ENCODE peak calls at places on chromosomes 4 and X, in five cellular contexts. G is left ventricle myocardium inferior, F is epithelial cell of esophagus, X is AG10803, Y is NCI-H2081. J is an unnamed sample.

GRCh38 chr4:40525811-40526598 is 103.7 kb downstream of the RBM47 start:
- DNase-seq in Y (no peak), F (peak; percentile 82), G (no peak), X (peak; percentile 92), J (peak; percentile 90)

GRCh38 chr4:9765091-9765490 is 16.3 kb upstream of the DRD5 start:
- DNase-seq in F (peak; percentile 48), X (peak; percentile 1), Y (no peak), G (no peak), J (peak; percentile 12)

GRCh38 chr4:120088507-120088906 is 21.9 kb upstream of the MAD2L1 start:
- DNase-seq in X (no peak), G (no peak), F (peak; percentile 7), Y (no peak), J (no peak)

GRCh38 chrX:133749370-133749769 is 236.0 kb downstream of the GPC3 start:
- DNase-seq in X (no peak), Y (no peak), F (no peak), G (no peak), J (peak; percentile 5)

GRCh38 chr4:10569491-10569890 is 112.3 kb upstream of the ZNF518B start:
- DNase-seq in F (no peak), G (no peak), Y (no peak), X (no peak), J (no peak)

GRCh38 chr4:91837608-91838029 is 466.1 kb upstream of the GRID2 start:
- DNase-seq in F (peak; percentile 66), G (no peak), Y (no peak), X (no peak), J (no peak)

GRCh38 chr4:117957570-117957969 is 76.7 kb upstream of the NDST3 start:
- DNase-seq in G (no peak), F (no peak), Y (no peak), X (no peak), J (no peak)

GRCh38 chr4:64272432-64272831 is 136.8 kb downstream of the TECRL start:
- DNase-seq in G (peak; percentile 22), Y (no peak), X (no peak), F (no peak), J (no peak)

GRCh38 chr4:11106769-11107168 is 321.9 kb downstream of the HS3ST1 start:
- DNase-seq in Y (no peak), X (no peak), F (peak; percentile 44), G (no peak), J (no peak)

GRCh38 chrX:6460893-6461490 is 73.9 kb downstream of the VCX3A start:
- DNase-seq in F (no peak), X (no peak), Y (no peak), G (no peak), J (no peak)

GRCh38 chr4:115058533-115058932 is 54.9 kb downstream of the NDST4 start:
- DNase-seq in Y (no peak), G (no peak), F (no peak), X (no peak), J (no peak)

GRCh38 chr4:8698341-8699062 is 105.9 kb downstream of the CPZ start:
- DNase-seq in X (no peak), G (no peak), Y (no peak), F (no peak), J (no peak)

GRCh38 chr4:8904666-8905065 is 33.0 kb upstream of the HMX1 start:
- DNase-seq in F (no peak), G (no peak), Y (no peak), X (no peak), J (no peak)

GRCh38 chr4:121714548-121714947 is 17.8 kb upstream of the ANXA5 start:
- DNase-seq in G (no peak), Y (no peak), X (no peak), F (no peak), J (no peak)

GRCh38 chrX:151631822-151632221 is 63.4 kb upstream of the PRRG3 start:
- DNase-seq in X (no peak), G (no peak), Y (no peak), F (no peak), J (no peak)

GRCh38 chr4:122576261-122577188 is 44.3 kb downstream of the IL21 start:
- DNase-seq in G (no peak), X (peak; percentile 45), Y (peak; percentile 22), F (peak; percentile 62), J (peak; percentile 63)

GRCh38 chrX:21972721-21973120 is 32.2 kb downstream of the SMS start:
- DNase-seq in F (peak; percentile 77), Y (no peak), G (no peak), X (peak; percentile 71), J (peak; percentile 85)

GRCh38 chr4:169658970-169659735 is 38.8 kb downstream of the CLCN3 start:
- DNase-seq in Y (no peak), F (peak; percentile 8), G (no peak), X (no peak), J (no peak)

GRCh38 chrX:68175569-68175968 is 257.7 kb downstream of the OPHN1 start:
- DNase-seq in X (peak; percentile 64), F (peak; percentile 25), Y (no peak), G (no peak), J (peak; percentile 66)

GRCh38 chrX:9458516-9459078 is 6.3 kb upstream of the TBL1X start:
- DNase-seq in X (no peak), F (no peak), Y (no peak), G (no peak), J (no peak)

GRCh38 chr4:92969650-92970370 is 666.0 kb downstream of the GRID2 start:
- DNase-seq in G (no peak), F (peak; percentile 91), Y (no peak), X (peak; percentile 86), J (peak; percentile 71)

GRCh38 chr4:147103403-147103946 is 157.8 kb upstream of the TTC29 start:
- DNase-seq in Y (no peak), F (peak; percentile 94), X (peak; percentile 97), G (no peak), J (peak; percentile 99)

GRCh38 chr4:85127653-85128052 is 161.2 kb upstream of the WDFY3 start:
- DNase-seq in X (peak; percentile 16), F (peak; percentile 56), G (no peak), Y (no peak), J (peak; percentile 28)

GRCh38 chrX:136353519-136354095 is 52.8 kb downstream of the ADGRG4 start:
- DNase-seq in G (no peak), Y (no peak), F (peak; percentile 93), X (no peak), J (peak; percentile 33)

GRCh38 chr4:1278336-1278670 is 11.4 kb upstream of the MAEA start:
- DNase-seq in Y (no peak), G (no peak), X (no peak), F (peak; percentile 58), J (peak; percentile 9)

GRCh38 chrX:153969904-153970397 is 1.7 kb downstream of the HCFC1 start:
- DNase-seq in Y (no peak), G (no peak), X (peak; percentile 23), F (no peak), J (peak; percentile 53)

GRCh38 chr4:6893449-6894085 is 16.1 kb upstream of the TBC1D14 start:
- DNase-seq in X (peak; percentile 46), F (no peak), G (no peak), Y (no peak), J (peak; percentile 51)

GRCh38 chr4:100569196-100569595 is 51.4 kb upstream of the EMCN start:
- DNase-seq in X (no peak), G (no peak), Y (no peak), F (no peak), J (no peak)

J was measured in EH.